ENCODE peak calls at places on chromosomes 4 and X, in ten cellular contexts. T is hippocampal formation; I is nucleus accumbens; Y is endothelial cell; J is stimulated activated CD4-positive, alpha-beta T cell treated with anti-CD3 and anti-CD28 coated beads, TNF-alpha, amount 100 ng/mL, for 48 hours; Q is HEK293T; O is OCI-LY7; X is effector memory CD8-positive, alpha-beta T cell; Z is GM23338; M is DMS53. N is an unnamed sample.
A peak's percentile ranks its signal among the peaks of the same experiment; 100 is the strongest.

GRCh38 chr4:42306221-42307109 is 90.8 kb upstream of the SHISA3 start:
- DNase-seq in X (no peak), O (no peak), I (no peak), T (no peak), M (no peak), Q (no peak), Y (no peak), Z (no peak), J (no peak), N (no peak)

GRCh38 chr4:157837071-157837470 is 335.8 kb downstream of the GASK1B start:
- DNase-seq in Q (no peak), Z (no peak), T (no peak), O (no peak), Y (no peak), X (no peak), J (no peak), I (no peak), M (no peak), N (no peak)

GRCh38 chrX:48751343-48751742 is 10.2 kb upstream of the GLOD5 start:
- DNase-seq in T (no peak), Q (no peak), O (no peak), J (no peak), Z (no peak), X (no peak), Y (no peak), M (no peak), I (no peak), N (no peak)

GRCh38 chr4:6225469-6225868 is 25.1 kb upstream of the JAKMIP1 start:
- DNase-seq in O (peak; percentile 23), T (no peak), X (peak; percentile 20), M (peak; percentile 51), Q (peak; percentile 48), Z (peak; percentile 84), Y (peak; percentile 67), I (no peak), J (no peak), N (no peak)

GRCh38 chrX:38500886-38501285 is 60.5 kb upstream of the TSPAN7 start:
- DNase-seq in I (no peak), X (no peak), Q (no peak), O (no peak), M (no peak), T (no peak), J (no peak), Z (no peak), Y (no peak), N (no peak)

GRCh38 chr4:33566649-33567048 is 2677.7 kb downstream of the ARAP2 start:
- DNase-seq in I (no peak), Z (peak; percentile 8), Q (no peak), T (no peak), M (no peak), X (no peak), J (no peak), Y (no peak), O (no peak), N (no peak)

GRCh38 chr4:83358410-83358809 is 23.8 kb upstream of the HPSE start:
- DNase-seq in I (no peak), M (no peak), Q (no peak), J (no peak), X (no peak), Z (no peak), T (no peak), O (no peak), Y (no peak), N (no peak)

GRCh38 chr4:186651624-186652023 is 72.0 kb downstream of the FAT1 start:
- DNase-seq in Y (no peak), X (no peak), Z (peak; percentile 33), M (peak; percentile 93), O (no peak), J (no peak), Q (peak; percentile 33), T (peak; percentile 71), I (peak; percentile 43), N (peak; percentile 61)

GRCh38 chrX:8743126-8743732 is 11.3 kb upstream of the ANOS1 start:
- DNase-seq in M (peak; percentile 54), Z (peak; percentile 69), X (peak; percentile 53), J (peak; percentile 57), O (peak; percentile 39), T (no peak), I (no peak), Y (peak; percentile 71), Q (peak; percentile 42), N (peak; percentile 21)

GRCh38 chrX:24443943-24444342 is 21.1 kb upstream of the PDK3 start:
- DNase-seq in T (no peak), Z (no peak), I (no peak), M (no peak), X (no peak), J (no peak), Q (no peak), O (no peak), Y (no peak), N (no peak)

GRCh38 chr4:117412661-117413060 is 327.3 kb upstream of the TRAM1L1 start:
- DNase-seq in J (no peak), Y (no peak), I (no peak), T (no peak), X (no peak), M (no peak), Z (no peak), Q (no peak), O (no peak), N (no peak)

GRCh38 chr4:98686847-98687246 is 28.4 kb upstream of the TSPAN5 start:
- DNase-seq in J (no peak), X (no peak), T (no peak), I (no peak), Q (no peak), O (no peak), M (no peak), Y (no peak), Z (no peak), N (no peak)

GRCh38 chrX:154074199-154074598 is 23.3 kb downstream of the MECP2 start:
- DNase-seq in O (no peak), J (no peak), Q (no peak), Z (peak; percentile 59), Y (no peak), M (no peak), T (no peak), X (no peak), I (no peak), N (no peak)

GRCh38 chr4:107600456-107600855 is 119.6 kb downstream of the PAPSS1 start:
- DNase-seq in M (no peak), T (no peak), I (no peak), J (no peak), Y (no peak), Q (no peak), Z (peak; percentile 11), X (no peak), O (no peak), N (no peak)

GRCh38 chrX:120750381-120750780 is 120.5 kb upstream of the C1GALT1C1 start:
- DNase-seq in Z (no peak), J (no peak), O (no peak), I (no peak), M (no peak), X (no peak), Y (no peak), T (no peak), Q (no peak), N (no peak)

GRCh38 chr4:114717432-114717831 is 118.8 kb downstream of the UGT8 start:
- DNase-seq in O (no peak), I (no peak), Z (no peak), X (no peak), J (no peak), T (no peak), M (no peak), Y (no peak), Q (no peak), N (no peak)

GRCh38 chr4:8855781-8856245 is 15.8 kb downstream of the HMX1 start:
- DNase-seq in T (no peak), Y (no peak), X (no peak), J (no peak), M (no peak), I (no peak), Q (peak; percentile 45), O (peak; percentile 3), Z (peak; percentile 81), N (no peak)

GRCh38 chr4:80542747-80543146 is 207.2 kb downstream of the CFAP299 start:
- DNase-seq in I (no peak), J (no peak), Z (no peak), Q (no peak), T (no peak), M (no peak), O (no peak), Y (no peak), X (no peak), N (no peak)

GRCh38 chr4:145523117-145523516 is 41.5 kb downstream of the SMAD1 start:
- DNase-seq in Z (no peak), T (no peak), Q (no peak), Y (no peak), M (no peak), X (no peak), I (no peak), O (peak; percentile 34), J (no peak), N (no peak)

GRCh38 chr4:163614866-163615265 is 120.4 kb downstream of the TMA16 start:
- DNase-seq in I (no peak), J (no peak), Y (no peak), Q (no peak), T (no peak), M (no peak), X (no peak), Z (peak; percentile 29), O (no peak), N (no peak)

GRCh38 chr4:6727081-6727942 is 11.3 kb downstream of the BLOC1S4 start:
- DNase-seq in Y (no peak), O (no peak), Q (no peak), J (no peak), I (peak; percentile 89), M (no peak), X (no peak), Z (peak; percentile 27), T (peak; percentile 86), N (no peak)

GRCh38 chrX:155215443-155216178 is 649 bp upstream of the VBP1 start:
- DNase-seq in T (peak; percentile 12), I (no peak), M (no peak), X (no peak), Z (no peak), Y (no peak), Q (no peak), O (no peak), J (no peak), N (no peak)

GRCh38 chr4:125338814-125339213 is 24.1 kb downstream of the FAT4 start:
- DNase-seq in I (no peak), Y (no peak), X (no peak), Q (no peak), T (no peak), O (no peak), Z (no peak), J (no peak), M (no peak), N (no peak)

GRCh38 chrX:13307041-13307440 is 12.8 kb downstream of the ATXN3L start:
- DNase-seq in X (no peak), J (no peak), M (no peak), Y (no peak), I (no peak), Z (no peak), O (no peak), T (no peak), Q (no peak), N (no peak)

GRCh38 chr4:148779771-148780170 is 337.6 kb upstream of the NR3C2 start:
- DNase-seq in Z (no peak), T (no peak), Q (no peak), M (no peak), X (no peak), Y (no peak), I (no peak), J (no peak), O (no peak), N (no peak)

GRCh38 chr4:178339769-178340168 is 897.5 kb upstream of the AGA start:
- DNase-seq in Z (no peak), I (no peak), X (no peak), J (no peak), T (no peak), M (no peak), O (no peak), Y (no peak), Q (no peak), N (no peak)

GRCh38 chrX:22121161-22121560 is 89.0 kb downstream of the PHEX start:
- DNase-seq in T (no peak), O (no peak), X (no peak), M (no peak), J (no peak), Q (no peak), Z (no peak), I (no peak), Y (no peak), N (no peak)

GRCh38 chrX:39445336-39445735 is 644.1 kb downstream of the MID1IP1 start:
- DNase-seq in T (no peak), I (no peak), M (peak; percentile 63), Y (peak; percentile 19), J (peak; percentile 52), Q (peak; percentile 44), X (peak; percentile 0), Z (peak; percentile 44), O (peak; percentile 11), N (no peak)